ENCODE peak calls at places on chromosomes 7 and 10, in ten cellular contexts. One of them, this sample, is unnamed.

GRCh38 chr7:157189405-157189804 is 50.7 kb downstream of the UBE3C start:
- DNase-seq in HFF-Myc: no peak
- DNase-seq in RWPE1: no peak
- DNase-seq in heart left ventricle: no peak
- DNase-seq in sigmoid colon: no peak
- DNase-seq in dorsolateral prefrontal cortex: no peak
- DNase-seq in GM13977: no peak
- DNase-seq in psoas muscle: no peak
- DNase-seq in right lobe of liver: no peak
- DNase-seq in adrenal gland: no peak
- DNase-seq in this sample: no peak

GRCh38 chr7:14380881-14381280 is 391.4 kb upstream of the ETV1 start:
- DNase-seq in HFF-Myc: no peak
- DNase-seq in RWPE1: no peak
- DNase-seq in heart left ventricle: no peak
- DNase-seq in sigmoid colon: no peak
- DNase-seq in dorsolateral prefrontal cortex: no peak
- DNase-seq in GM13977: no peak
- DNase-seq in psoas muscle: no peak
- DNase-seq in right lobe of liver: no peak
- DNase-seq in adrenal gland: no peak
- DNase-seq in this sample: no peak

GRCh38 chr10:102220612-102221011 is 5.5 kb upstream of the ELOVL3 start:
- DNase-seq in HFF-Myc: no peak
- DNase-seq in RWPE1: no peak
- DNase-seq in heart left ventricle: no peak
- DNase-seq in sigmoid colon: no peak
- DNase-seq in dorsolateral prefrontal cortex: no peak
- DNase-seq in GM13977: no peak
- DNase-seq in psoas muscle: no peak
- DNase-seq in right lobe of liver: no peak
- DNase-seq in adrenal gland: no peak
- DNase-seq in this sample: no peak

GRCh38 chr7:95104739-95105138 is 197.3 kb downstream of the PPP1R9A start:
- DNase-seq in HFF-Myc: no peak
- DNase-seq in RWPE1: peak; percentile 12
- DNase-seq in heart left ventricle: no peak
- DNase-seq in sigmoid colon: no peak
- DNase-seq in dorsolateral prefrontal cortex: no peak
- DNase-seq in GM13977: no peak
- DNase-seq in psoas muscle: no peak
- DNase-seq in right lobe of liver: no peak
- DNase-seq in adrenal gland: no peak
- DNase-seq in this sample: no peak

GRCh38 chr7:17474724-17475344 is 176.4 kb downstream of the AHR start:
- DNase-seq in HFF-Myc: no peak
- DNase-seq in RWPE1: no peak
- DNase-seq in heart left ventricle: no peak
- DNase-seq in sigmoid colon: no peak
- DNase-seq in dorsolateral prefrontal cortex: no peak
- DNase-seq in GM13977: no peak
- DNase-seq in psoas muscle: no peak
- DNase-seq in right lobe of liver: no peak
- DNase-seq in adrenal gland: no peak
- DNase-seq in this sample: peak; percentile 33

GRCh38 chr7:64888561-64888900 is 14.5 kb upstream of the ZNF273 start:
- DNase-seq in HFF-Myc: no peak
- DNase-seq in RWPE1: no peak
- DNase-seq in heart left ventricle: no peak
- DNase-seq in sigmoid colon: no peak
- DNase-seq in dorsolateral prefrontal cortex: no peak
- DNase-seq in GM13977: peak; percentile 17
- DNase-seq in psoas muscle: no peak
- DNase-seq in right lobe of liver: no peak
- DNase-seq in adrenal gland: no peak
- DNase-seq in this sample: no peak

GRCh38 chr10:87541114-87541513 is 36.4 kb downstream of the MINPP1 start:
- DNase-seq in HFF-Myc: no peak
- DNase-seq in RWPE1: no peak
- DNase-seq in heart left ventricle: no peak
- DNase-seq in sigmoid colon: no peak
- DNase-seq in dorsolateral prefrontal cortex: no peak
- DNase-seq in GM13977: no peak
- DNase-seq in psoas muscle: no peak
- DNase-seq in right lobe of liver: no peak
- DNase-seq in adrenal gland: no peak
- DNase-seq in this sample: no peak

GRCh38 chr7:47804767-47805545 is 143.3 kb downstream of the PKD1L1 start:
- DNase-seq in HFF-Myc: no peak
- DNase-seq in RWPE1: peak; percentile 18
- DNase-seq in heart left ventricle: no peak
- DNase-seq in sigmoid colon: no peak
- DNase-seq in dorsolateral prefrontal cortex: no peak
- DNase-seq in GM13977: no peak
- DNase-seq in psoas muscle: no peak
- DNase-seq in right lobe of liver: no peak
- DNase-seq in adrenal gland: no peak
- DNase-seq in this sample: no peak

GRCh38 chr10:114282526-114282925 is 43.5 kb downstream of the VWA2 start:
- DNase-seq in HFF-Myc: no peak
- DNase-seq in RWPE1: no peak
- DNase-seq in heart left ventricle: no peak
- DNase-seq in sigmoid colon: no peak
- DNase-seq in dorsolateral prefrontal cortex: no peak
- DNase-seq in GM13977: no peak
- DNase-seq in psoas muscle: no peak
- DNase-seq in right lobe of liver: no peak
- DNase-seq in adrenal gland: no peak
- DNase-seq in this sample: no peak

GRCh38 chr7:103695496-103695895 is 249.5 kb upstream of the SLC26A5 start:
- DNase-seq in HFF-Myc: no peak
- DNase-seq in RWPE1: no peak
- DNase-seq in heart left ventricle: no peak
- DNase-seq in sigmoid colon: no peak
- DNase-seq in dorsolateral prefrontal cortex: no peak
- DNase-seq in GM13977: no peak
- DNase-seq in psoas muscle: no peak
- DNase-seq in right lobe of liver: no peak
- DNase-seq in adrenal gland: no peak
- DNase-seq in this sample: no peak

GRCh38 chr7:127927339-127927679 is 103.9 kb downstream of the LRRC4 start:
- DNase-seq in HFF-Myc: no peak
- DNase-seq in RWPE1: no peak
- DNase-seq in heart left ventricle: no peak
- DNase-seq in sigmoid colon: no peak
- DNase-seq in dorsolateral prefrontal cortex: no peak
- DNase-seq in GM13977: no peak
- DNase-seq in psoas muscle: no peak
- DNase-seq in right lobe of liver: no peak
- DNase-seq in adrenal gland: peak; percentile 32
- DNase-seq in this sample: peak; percentile 30

GRCh38 chr7:148909560-148909959 is 25.5 kb upstream of the EZH2 start:
- DNase-seq in HFF-Myc: no peak
- DNase-seq in RWPE1: no peak
- DNase-seq in heart left ventricle: no peak
- DNase-seq in sigmoid colon: no peak
- DNase-seq in dorsolateral prefrontal cortex: no peak
- DNase-seq in GM13977: no peak
- DNase-seq in psoas muscle: no peak
- DNase-seq in right lobe of liver: no peak
- DNase-seq in adrenal gland: no peak
- DNase-seq in this sample: no peak

GRCh38 chr10:52517017-52517416 is 202.9 kb downstream of the DKK1 start:
- DNase-seq in HFF-Myc: no peak
- DNase-seq in RWPE1: no peak
- DNase-seq in heart left ventricle: no peak
- DNase-seq in sigmoid colon: no peak
- DNase-seq in dorsolateral prefrontal cortex: no peak
- DNase-seq in GM13977: no peak
- DNase-seq in psoas muscle: no peak
- DNase-seq in right lobe of liver: no peak
- DNase-seq in adrenal gland: no peak
- DNase-seq in this sample: peak; percentile 85

GRCh38 chr10:96740579-96741281 is 20.4 kb upstream of the PIK3AP1 start:
- DNase-seq in HFF-Myc: no peak
- DNase-seq in RWPE1: no peak
- DNase-seq in heart left ventricle: peak; percentile 70
- DNase-seq in sigmoid colon: peak; percentile 78
- DNase-seq in dorsolateral prefrontal cortex: no peak
- DNase-seq in GM13977: no peak
- DNase-seq in psoas muscle: peak; percentile 41
- DNase-seq in right lobe of liver: peak; percentile 63
- DNase-seq in adrenal gland: peak; percentile 35
- DNase-seq in this sample: peak; percentile 55

GRCh38 chr7:77910124-77910523 is 111.6 kb downstream of the PHTF2 start:
- DNase-seq in HFF-Myc: no peak
- DNase-seq in RWPE1: peak; percentile 8
- DNase-seq in heart left ventricle: no peak
- DNase-seq in sigmoid colon: no peak
- DNase-seq in dorsolateral prefrontal cortex: no peak
- DNase-seq in GM13977: no peak
- DNase-seq in psoas muscle: no peak
- DNase-seq in right lobe of liver: no peak
- DNase-seq in adrenal gland: no peak
- DNase-seq in this sample: no peak
- TF ChIP-seq CTCF in HFF-Myc: no peak
- TF ChIP-seq CTCF in RWPE1: no peak
- TF ChIP-seq CTCF in heart left ventricle: no peak
- TF ChIP-seq CTCF in sigmoid colon: no peak
- TF ChIP-seq CTCF in dorsolateral prefrontal cortex: no peak
- TF ChIP-seq CTCF in GM13977: no peak
- TF ChIP-seq CTCF in psoas muscle: peak; percentile 5
- TF ChIP-seq CTCF in right lobe of liver: no peak
- TF ChIP-seq CTCF in adrenal gland: no peak
- TF ChIP-seq CTCF in this sample: peak; percentile 23

DNA sequence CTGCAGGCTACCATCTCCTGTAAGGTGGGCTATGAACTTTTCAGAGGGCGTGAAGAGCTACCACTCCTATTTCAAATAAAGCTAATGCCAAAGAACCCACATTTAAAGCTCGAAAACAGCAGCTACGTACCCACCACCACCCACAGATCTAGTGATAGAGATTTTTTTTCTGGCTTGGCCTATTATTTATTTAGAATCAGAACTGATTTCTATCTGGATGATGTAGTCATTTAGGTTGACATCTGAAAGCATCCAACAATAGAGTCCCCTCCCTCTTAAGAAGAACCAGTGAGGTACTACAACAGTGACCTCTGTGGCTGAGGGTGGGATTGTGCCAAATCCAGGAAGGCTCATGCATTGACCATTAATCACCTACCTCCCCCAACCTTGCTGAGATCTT is 113.8 kb upstream of the ADO start:
- DNase-seq in HFF-Myc: no peak
- DNase-seq in RWPE1: no peak
- DNase-seq in heart left ventricle: no peak
- DNase-seq in sigmoid colon: no peak
- DNase-seq in dorsolateral prefrontal cortex: no peak
- DNase-seq in GM13977: no peak
- DNase-seq in psoas muscle: no peak
- DNase-seq in right lobe of liver: no peak
- DNase-seq in adrenal gland: no peak
- DNase-seq in this sample: peak; percentile 42
- TF ChIP-seq CTCF in HFF-Myc: no peak
- TF ChIP-seq CTCF in RWPE1: no peak
- TF ChIP-seq CTCF in heart left ventricle: no peak
- TF ChIP-seq CTCF in sigmoid colon: no peak
- TF ChIP-seq CTCF in dorsolateral prefrontal cortex: no peak
- TF ChIP-seq CTCF in GM13977: peak; percentile 26
- TF ChIP-seq CTCF in psoas muscle: no peak
- TF ChIP-seq CTCF in right lobe of liver: no peak
- TF ChIP-seq CTCF in adrenal gland: no peak
- TF ChIP-seq CTCF in this sample: no peak

GRCh38 chr10:30816144-30816811 is 186.7 kb upstream of the LYZL2 start:
- DNase-seq in HFF-Myc: no peak
- DNase-seq in RWPE1: no peak
- DNase-seq in heart left ventricle: no peak
- DNase-seq in sigmoid colon: peak; percentile 61
- DNase-seq in dorsolateral prefrontal cortex: no peak
- DNase-seq in GM13977: no peak
- DNase-seq in psoas muscle: no peak
- DNase-seq in right lobe of liver: no peak
- DNase-seq in adrenal gland: no peak
- DNase-seq in this sample: no peak

GRCh38 chr10:30816812-30817193 is 187.2 kb upstream of the LYZL2 start:
- DNase-seq in HFF-Myc: no peak
- DNase-seq in RWPE1: no peak
- DNase-seq in heart left ventricle: no peak
- DNase-seq in sigmoid colon: peak; percentile 18
- DNase-seq in dorsolateral prefrontal cortex: no peak
- DNase-seq in GM13977: peak; percentile 50
- DNase-seq in psoas muscle: no peak
- DNase-seq in right lobe of liver: no peak
- DNase-seq in adrenal gland: no peak
- DNase-seq in this sample: no peak

GRCh38 chr10:30818854-30819253 is 189.3 kb upstream of the LYZL2 start:
- DNase-seq in HFF-Myc: no peak
- DNase-seq in RWPE1: no peak
- DNase-seq in heart left ventricle: no peak
- DNase-seq in sigmoid colon: peak; percentile 72
- DNase-seq in dorsolateral prefrontal cortex: no peak
- DNase-seq in GM13977: no peak
- DNase-seq in psoas muscle: peak; percentile 55
- DNase-seq in right lobe of liver: no peak
- DNase-seq in adrenal gland: no peak
- DNase-seq in this sample: no peak

GRCh38 chr10:30818010-30818660 is 188.6 kb upstream of the LYZL2 start:
- DNase-seq in HFF-Myc: no peak
- DNase-seq in RWPE1: no peak
- DNase-seq in heart left ventricle: peak; percentile 81
- DNase-seq in sigmoid colon: peak; percentile 78
- DNase-seq in dorsolateral prefrontal cortex: no peak
- DNase-seq in GM13977: peak; percentile 40
- DNase-seq in psoas muscle: peak; percentile 77
- DNase-seq in right lobe of liver: peak; percentile 70
- DNase-seq in adrenal gland: no peak
- DNase-seq in this sample: no peak

DNA sequence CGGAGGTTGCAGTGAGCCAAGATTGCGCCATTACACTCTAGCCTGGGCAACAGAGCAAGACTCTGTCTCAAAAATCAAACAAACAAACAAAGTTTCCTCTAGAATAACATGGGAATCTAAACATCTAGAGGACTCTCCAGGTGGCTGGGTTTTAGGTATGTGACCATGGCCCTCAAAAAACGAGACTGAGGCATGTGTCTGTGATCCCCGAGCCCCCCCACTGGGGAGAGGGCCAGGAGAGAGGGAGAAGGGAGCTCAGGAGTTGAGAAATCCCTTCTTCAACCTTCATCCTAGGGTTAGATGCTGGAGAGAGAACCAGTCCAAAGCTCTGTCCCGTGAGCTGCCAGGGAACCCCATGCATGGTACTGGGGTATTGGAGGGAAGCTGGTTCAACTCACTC is 188.0 kb upstream of the LYZL2 start:
- DNase-seq in HFF-Myc: no peak
- DNase-seq in RWPE1: no peak
- DNase-seq in heart left ventricle: no peak
- DNase-seq in sigmoid colon: no peak
- DNase-seq in dorsolateral prefrontal cortex: no peak
- DNase-seq in GM13977: no peak
- DNase-seq in psoas muscle: no peak
- DNase-seq in right lobe of liver: no peak
- DNase-seq in adrenal gland: no peak
- DNase-seq in this sample: no peak
- TF ChIP-seq CTCF in HFF-Myc: no peak
- TF ChIP-seq CTCF in RWPE1: no peak
- TF ChIP-seq CTCF in heart left ventricle: no peak
- TF ChIP-seq CTCF in sigmoid colon: no peak
- TF ChIP-seq CTCF in dorsolateral prefrontal cortex: no peak
- TF ChIP-seq CTCF in GM13977: no peak
- TF ChIP-seq CTCF in psoas muscle: no peak
- TF ChIP-seq CTCF in right lobe of liver: no peak
- TF ChIP-seq CTCF in adrenal gland: no peak
- TF ChIP-seq CTCF in this sample: no peak

GRCh38 chr10:70564901-70565351 is 37.6 kb downstream of the PRF1 start:
- DNase-seq in HFF-Myc: no peak
- DNase-seq in RWPE1: no peak
- DNase-seq in heart left ventricle: no peak
- DNase-seq in sigmoid colon: peak; percentile 46
- DNase-seq in dorsolateral prefrontal cortex: no peak
- DNase-seq in GM13977: no peak
- DNase-seq in psoas muscle: no peak
- DNase-seq in right lobe of liver: peak; percentile 16
- DNase-seq in adrenal gland: no peak
- DNase-seq in this sample: no peak
- TF ChIP-seq CTCF in HFF-Myc: peak; percentile 14
- TF ChIP-seq CTCF in RWPE1: no peak
- TF ChIP-seq CTCF in heart left ventricle: no peak
- TF ChIP-seq CTCF in sigmoid colon: no peak
- TF ChIP-seq CTCF in dorsolateral prefrontal cortex: no peak
- TF ChIP-seq CTCF in GM13977: no peak
- TF ChIP-seq CTCF in psoas muscle: no peak
- TF ChIP-seq CTCF in right lobe of liver: no peak
- TF ChIP-seq CTCF in adrenal gland: no peak
- TF ChIP-seq CTCF in this sample: peak; percentile 22